ENCODE peak calls at places on chromosomes 11 and 22, in six cellular contexts. T is nephron progenitor cell, H is tibial nerve, B is endothelial cell, N is lower lobe of right lung, K is OCI-LY7. Q is an unnamed sample.

GRCh38 chr11:110130642-110131238 is 37.5 kb downstream of the ZC3H12C start:
- DNase-seq in T (no peak), H (no peak), B (no peak), N (no peak), K (no peak), Q (peak)

GRCh38 chr11:47178305-47178704 is 1.6 kb upstream of the ARFGAP2 start:
- DNase-seq in T (no peak), H (no peak), B (no peak), N (no peak), K (no peak), Q (no peak)

GRCh38 chr11:117932987-117933386 is 3.8 kb upstream of the TMPRSS13 start:
- DNase-seq in T (no peak), H (no peak), B (no peak), N (no peak), K (no peak), Q (peak)

GRCh38 chr22:26894766-26895485 is 237.5 kb downstream of the MIAT start:
- DNase-seq in T (no peak), H (no peak), B (no peak), N (no peak), K (no peak), Q (no peak)

GRCh38 chr22:41842996-41843970 is 10.4 kb downstream of the SREBF2 start:
- DNase-seq in T (no peak), H (no peak), B (no peak), N (no peak), K (peak), Q (no peak)

GRCh38 chr11:87425943-87426342 is 388.2 kb downstream of the TMEM135 start:
- DNase-seq in T (no peak), H (no peak), B (no peak), N (no peak), K (no peak), Q (no peak)

GRCh38 chr22:24761888-24762675 is 12.4 kb downstream of the PIWIL3 start:
- DNase-seq in T (no peak), H (no peak), B (no peak), N (no peak), K (no peak), Q (no peak)

GRCh38 chr11:84564180-84564866 is 1062.8 kb downstream of the DLG2 start:
- DNase-seq in T (peak), H (peak), B (peak), N (no peak), K (peak), Q (no peak)

GRCh38 chr11:78205691-78206090 is 17.0 kb downstream of the USP35 start:
- DNase-seq in T (no peak), H (no peak), B (no peak), N (no peak), K (no peak), Q (no peak)

GRCh38 chr11:14617241-14618027 is 26.2 kb upstream of the PDE3B start:
- DNase-seq in T (no peak), H (no peak), B (no peak), N (no peak), K (no peak), Q (no peak)

GRCh38 chr11:112161012-112161411 is 2.9 kb downstream of the IL18 start:
- DNase-seq in T (no peak), H (no peak), B (no peak), N (no peak), K (no peak), Q (no peak)

GRCh38 chr11:64285885-64286800 is 495 bp downstream of the GPR137 start:
- DNase-seq in T (no peak), H (no peak), B (no peak), N (no peak), K (peak), Q (no peak)

GRCh38 chr11:42344204-42344792 is 884.8 kb upstream of the LRRC4C start:
- DNase-seq in T (no peak), H (no peak), B (no peak), N (no peak), K (no peak), Q (no peak)

GRCh38 chr11:2579315-2580060 is 120.3 kb downstream of the KCNQ1OT1 start:
- DNase-seq in T (peak), H (no peak), B (no peak), N (peak), K (no peak), Q (peak)

GRCh38 chr11:126919147-126919823 is 81.3 kb downstream of the KIRREL3 start:
- DNase-seq in T (no peak), H (no peak), B (no peak), N (no peak), K (no peak), Q (no peak)

GRCh38 chr11:110373061-110373702 is 56.6 kb upstream of the FDX1 start:
- DNase-seq in T (no peak), H (no peak), B (no peak), N (no peak), K (no peak), Q (no peak)

GRCh38 chr11:6237903-6238302 is 986 bp upstream of the CNGA4 start:
- DNase-seq in T (no peak), H (no peak), B (no peak), N (no peak), K (no peak), Q (no peak)

GRCh38 chr11:79758325-79758724 is 317.5 kb upstream of the TENM4 start:
- DNase-seq in T (no peak), H (no peak), B (no peak), N (no peak), K (no peak), Q (no peak)

GRCh38 chr11:119189393-119189792 is 4.1 kb downstream of the NHERF4 start:
- DNase-seq in T (no peak), H (no peak), B (no peak), N (peak), K (no peak), Q (no peak)

GRCh38 chr22:29670615-29671014 is 49.2 kb upstream of the CABP7 start:
- DNase-seq in T (no peak), H (no peak), B (no peak), N (no peak), K (no peak), Q (no peak)

GRCh38 chr11:117445097-117445658 is 117.5 kb downstream of the CEP164 start:
- DNase-seq in T (no peak), H (no peak), B (no peak), N (no peak), K (no peak), Q (no peak)

GRCh38 chr11:114382509-114382908 is 17.8 kb downstream of the C11orf71 start:
- DNase-seq in T (no peak), H (no peak), B (no peak), N (no peak), K (no peak), Q (no peak)

GRCh38 chr11:250740-251299 is 14.0 kb downstream of the PSMD13 start:
- DNase-seq in T (peak), H (peak), B (peak), N (peak), K (peak), Q (peak)
- TF ChIP-seq CTCF in T (peak), H (peak), B (peak), N (peak), K (peak), Q (peak)

DNA sequence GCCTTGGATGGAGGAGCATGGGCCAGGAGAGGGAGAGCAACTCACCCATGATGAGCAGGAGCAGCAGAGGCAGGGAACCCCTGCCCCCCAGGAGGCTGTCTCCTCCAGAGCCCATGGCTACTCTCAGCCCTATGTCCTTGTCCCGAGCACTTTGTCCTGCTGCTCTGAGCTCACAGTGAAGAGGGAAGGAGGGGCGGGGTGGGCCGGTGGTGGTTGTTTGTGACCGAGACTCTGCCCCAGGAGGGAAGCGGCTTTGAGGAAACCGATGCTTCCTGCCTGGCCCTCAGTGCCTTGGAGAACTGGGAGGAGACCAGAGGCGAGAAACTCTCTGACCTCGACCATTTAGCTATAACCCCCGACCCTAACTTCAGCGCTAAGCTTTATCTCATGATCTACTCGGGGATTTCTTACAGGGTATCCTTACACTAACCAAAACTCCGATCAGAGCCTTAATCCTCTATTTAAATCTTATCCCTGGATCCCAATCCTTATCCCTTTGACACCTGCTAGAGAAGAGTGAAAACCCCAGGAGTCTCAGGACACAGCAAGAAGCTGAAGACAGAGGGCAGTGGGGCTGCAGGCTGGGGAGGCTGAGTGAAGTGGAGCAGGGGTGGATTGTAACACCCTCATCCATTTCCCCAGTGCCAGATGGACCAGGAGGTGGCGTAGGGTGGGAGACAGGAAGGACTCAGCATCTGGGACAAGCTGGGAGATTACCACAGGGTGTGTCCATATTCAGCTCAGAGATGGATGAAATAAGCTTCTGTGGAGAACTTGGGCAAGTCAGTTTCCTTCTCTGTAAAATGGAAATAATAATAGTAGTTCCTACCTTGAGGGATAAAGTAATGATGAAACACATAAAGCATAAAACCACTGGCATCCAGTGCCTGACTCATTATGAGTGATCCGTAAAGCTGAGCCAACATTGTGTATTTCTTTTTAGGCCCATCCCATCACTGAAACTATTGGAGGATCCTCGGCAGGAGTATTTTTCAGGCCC is at the start of gene ROBO4:
- DNase-seq in T (no peak), H (peak), B (peak), N (no peak), K (no peak), Q (peak)
- TF ChIP-seq CTCF in T (no peak), H (no peak), B (no peak), N (no peak), K (no peak), Q (no peak)

GRCh38 chr11:66268953-66269906 is 791 bp downstream of the RAB1B start:
- DNase-seq in T (peak), H (no peak), B (no peak), N (no peak), K (peak), Q (peak)
- TF ChIP-seq CTCF in T (no peak), H (no peak), B (peak), N (no peak), K (peak), Q (peak)

GRCh38 chr11:61693897-61694840 is 14.0 kb downstream of the DAGLA start:
- DNase-seq in T (no peak), H (no peak), B (no peak), N (no peak), K (no peak), Q (no peak)

GRCh38 chr11:61697093-61697492 is 16.9 kb downstream of the DAGLA start:
- DNase-seq in T (no peak), H (no peak), B (no peak), N (peak), K (no peak), Q (no peak)

GRCh38 chr11:61696602-61697001 is 16.4 kb downstream of the DAGLA start:
- DNase-seq in T (no peak), H (no peak), B (no peak), N (no peak), K (no peak), Q (no peak)

GRCh38 chr11:61695917-61696316 is 15.7 kb downstream of the DAGLA start:
- DNase-seq in T (no peak), H (peak), B (no peak), N (peak), K (no peak), Q (no peak)

GRCh38 chr11:61694971-61695706 is 14.9 kb downstream of the DAGLA start:
- DNase-seq in T (no peak), H (no peak), B (no peak), N (peak), K (no peak), Q (peak)
- TF ChIP-seq CTCF in T (no peak), H (no peak), B (no peak), N (peak), K (no peak), Q (peak)

GRCh38 chr11:34356130-34356529 is 1.7 kb downstream of the ABTB2 start:
- DNase-seq in T (no peak), H (no peak), B (no peak), N (no peak), K (no peak), Q (peak)
- TF ChIP-seq CTCF in T (no peak), H (no peak), B (no peak), N (no peak), K (peak), Q (peak)

DNA sequence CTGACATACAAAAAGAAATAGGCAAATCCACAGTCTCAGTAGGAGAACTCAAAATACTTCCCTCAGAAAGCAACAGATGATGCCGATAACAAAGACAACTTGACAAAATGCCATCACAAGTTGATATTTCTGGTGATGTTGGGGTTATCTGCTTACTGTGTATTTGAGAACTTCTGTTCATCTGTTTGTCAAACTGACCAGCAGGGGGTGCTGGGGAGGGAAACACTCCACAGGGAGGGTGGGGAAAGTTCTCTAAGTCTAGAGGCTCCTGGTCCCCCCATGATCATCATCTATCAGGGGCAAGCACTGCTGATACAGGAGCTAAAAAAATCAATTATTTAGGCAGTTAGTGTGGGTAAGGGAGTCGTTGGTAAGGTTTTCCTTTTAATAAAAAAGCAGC is 19.2 kb downstream of the GLYATL1 start:
- DNase-seq in T (peak), H (peak), B (peak), N (no peak), K (peak), Q (peak)
- TF ChIP-seq CTCF in T (no peak), H (peak), B (peak), N (peak), K (peak), Q (peak)